ENCODE peak calls at places on chromosomes 1 and 21, in four cellular contexts. One of them, this sample, is unnamed.
A peak's percentile ranks its signal among the peaks of the same experiment; 100 is the strongest.

GRCh38 chr1:207871117-207871649 is 39.7 kb downstream of the CD34 start:
- DNase-seq in K562: no peak
- DNase-seq in H1: no peak
- DNase-seq in HepG2: no peak
- DNase-seq in this sample: no peak

GRCh38 chr1:202683029-202683428 is 27.2 kb downstream of the SYT2 start:
- DNase-seq in K562: no peak
- DNase-seq in HepG2: no peak
- DNase-seq in H1: no peak
- DNase-seq in this sample: peak; percentile 15

GRCh38 chr1:19765623-19766022 is 34.1 kb downstream of the TMCO4 start:
- DNase-seq in K562: no peak
- DNase-seq in H1: no peak
- DNase-seq in HepG2: no peak
- DNase-seq in this sample: peak; percentile 75

GRCh38 chr21:31813873-31814272 is 58.9 kb upstream of the HUNK start:
- DNase-seq in K562: peak; percentile 68
- DNase-seq in HepG2: no peak
- DNase-seq in H1: no peak
- DNase-seq in this sample: no peak

GRCh38 chr1:207405814-207406213 is 48.3 kb upstream of the CR2 start:
- DNase-seq in HepG2: no peak
- DNase-seq in K562: no peak
- DNase-seq in H1: no peak
- DNase-seq in this sample: no peak

GRCh38 chr1:180244840-180245239 is 14.8 kb downstream of the LHX4 start:
- DNase-seq in K562: no peak
- DNase-seq in H1: no peak
- DNase-seq in HepG2: peak; percentile 43
- DNase-seq in this sample: no peak

GRCh38 chr1:3312894-3313578 is 141.4 kb upstream of the ARHGEF16 start:
- DNase-seq in K562: peak; percentile 83
- DNase-seq in H1: no peak
- DNase-seq in HepG2: peak; percentile 65
- DNase-seq in this sample: peak; percentile 91

GRCh38 chr1:33697816-33698215 is 166.1 kb upstream of the HMGB4 start:
- DNase-seq in H1: no peak
- DNase-seq in K562: no peak
- DNase-seq in HepG2: no peak
- DNase-seq in this sample: no peak

GRCh38 chr1:234735976-234736375 is 126.0 kb upstream of the IRF2BP2 start:
- DNase-seq in K562: no peak
- DNase-seq in H1: no peak
- DNase-seq in HepG2: no peak
- DNase-seq in this sample: no peak

GRCh38 chr1:160076295-160076694 is 5.0 kb upstream of the KCNJ9 start:
- DNase-seq in K562: no peak
- DNase-seq in HepG2: no peak
- DNase-seq in H1: no peak
- DNase-seq in this sample: no peak
- TF ChIP-seq JUN in K562: no peak
- TF ChIP-seq JUN in HepG2: no peak
- TF ChIP-seq JUN in H1: no peak
- TF ChIP-seq JUN in this sample: no peak

GRCh38 chr21:33047231-33047630 is 21.5 kb downstream of the OLIG2 start:
- DNase-seq in H1: no peak
- DNase-seq in HepG2: no peak
- DNase-seq in K562: no peak
- DNase-seq in this sample: no peak
- TF ChIP-seq MAFK in H1: no peak
- TF ChIP-seq MAFK in HepG2: no peak
- TF ChIP-seq MAFK in K562: no peak
- TF ChIP-seq MAFK in this sample: no peak

GRCh38 chr1:78297828-78298227 is 192.9 kb upstream of the PTGFR start:
- DNase-seq in K562: no peak
- DNase-seq in H1: no peak
- DNase-seq in HepG2: no peak
- DNase-seq in this sample: no peak
- TF ChIP-seq JUN in K562: no peak
- TF ChIP-seq JUN in H1: no peak
- TF ChIP-seq JUN in HepG2: no peak
- TF ChIP-seq JUN in this sample: no peak

GRCh38 chr1:178168535-178168934 is 74.6 kb downstream of the RASAL2 start:
- DNase-seq in K562: no peak
- DNase-seq in H1: no peak
- DNase-seq in HepG2: no peak
- DNase-seq in this sample: no peak
- TF ChIP-seq MAFK in K562: no peak
- TF ChIP-seq MAFK in H1: no peak
- TF ChIP-seq MAFK in HepG2: no peak
- TF ChIP-seq MAFK in this sample: no peak

DNA sequence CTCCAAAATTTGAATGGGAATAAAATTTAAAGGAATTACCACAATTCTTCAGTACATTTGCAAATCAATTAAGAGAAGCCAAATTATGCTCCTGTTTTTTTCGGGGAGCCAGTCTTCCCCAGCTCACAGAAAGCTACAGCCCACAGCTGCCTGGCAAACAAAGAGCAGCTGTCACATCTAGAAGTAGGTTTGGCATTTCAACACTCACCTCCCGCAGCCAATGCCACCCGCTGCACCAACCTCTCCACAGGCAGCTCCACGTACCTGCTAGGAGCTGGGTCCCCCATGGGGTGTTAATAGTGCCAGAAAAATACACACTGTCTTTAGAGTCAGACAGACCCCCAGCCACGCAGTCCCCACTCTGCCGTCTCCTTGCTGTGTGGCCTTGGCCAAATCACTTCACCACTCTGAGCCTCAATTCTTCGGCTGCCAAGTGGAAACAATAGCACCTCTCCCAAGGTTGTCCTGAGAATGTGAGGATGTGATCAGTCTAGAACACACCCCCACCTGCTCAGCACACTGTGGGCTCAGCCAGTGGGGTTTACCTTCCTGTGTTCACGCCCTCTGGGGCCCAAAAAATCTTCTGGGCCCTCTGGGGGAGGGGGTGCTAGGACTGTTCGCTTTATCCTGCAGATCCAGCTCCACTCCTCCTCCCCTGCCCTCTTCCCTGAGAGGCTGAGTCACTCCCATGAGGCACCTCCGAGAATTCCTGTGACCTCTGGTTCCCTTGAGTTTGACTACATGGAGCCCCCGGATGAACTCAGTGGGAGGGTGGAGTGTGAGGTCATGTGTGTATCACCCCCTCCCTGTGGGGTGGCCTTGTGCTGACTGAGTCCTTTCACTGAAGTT is 204.3 kb upstream of the GRIK3 start:
- DNase-seq in HepG2: no peak
- DNase-seq in H1: peak; percentile 44
- DNase-seq in K562: no peak
- DNase-seq in this sample: no peak
- TF ChIP-seq JUN in HepG2: no peak
- TF ChIP-seq JUN in H1: no peak
- TF ChIP-seq JUN in K562: no peak
- TF ChIP-seq JUN in this sample: no peak